ENCODE peak calls at places on chromosomes 11 and 22, in five cellular contexts. M is HFFc6; W is stimulated activated CD8-positive, alpha-beta memory T cell treated with anti-CD3 and anti-CD28 coated beads, Interleukin-4, amount 100 ng/mL, for 1 hour; Z is cardiac fibroblast; K is skeletal muscle cell. G is an unnamed sample.
A peak's percentile ranks its signal among the peaks of the same experiment; 100 is the strongest.

GRCh38 chr11:41795004-41795403 is 335.6 kb upstream of the LRRC4C start:
- DNase-seq in M (no peak), K (no peak), W (no peak), Z (no peak), G (no peak)

GRCh38 chr11:60835472-60835871 is 6.4 kb upstream of the CCDC86 start:
- DNase-seq in K (no peak), M (no peak), Z (no peak), W (no peak), G (no peak)

GRCh38 chr11:128551641-128552335 is 35.6 kb downstream of the ETS1 start:
- DNase-seq in W (no peak), M (no peak), K (no peak), Z (no peak), G (no peak)

GRCh38 chr11:73473252-73473651 is 97.1 kb downstream of the RELT start:
- DNase-seq in Z (no peak), K (no peak), W (no peak), M (no peak), G (no peak)

GRCh38 chr22:43670545-43670944 is 141.6 kb downstream of the EFCAB6 start:
- DNase-seq in M (no peak), W (no peak), K (no peak), Z (no peak), G (no peak)

GRCh38 chr11:117484159-117484558 is 156.5 kb downstream of the CEP164 start:
- DNase-seq in M (no peak), W (no peak), K (peak; percentile 9), Z (no peak), G (no peak)

GRCh38 chr11:66017354-66017753 is 5.5 kb downstream of the CST6 start:
- DNase-seq in W (no peak), Z (no peak), K (no peak), M (no peak), G (no peak)

GRCh38 chr11:2092956-2093412 is 46.2 kb downstream of the IGF2 start:
- DNase-seq in M (no peak), K (peak; percentile 43), W (peak; percentile 38), Z (peak; percentile 65), G (peak; percentile 38)

GRCh38 chr11:78567209-78567608 is 7.5 kb downstream of the NARS2 start:
- DNase-seq in Z (peak; percentile 35), K (no peak), W (no peak), M (peak; percentile 37), G (no peak)